ENCODE peak calls at places on chromosome 21, in four cellular contexts. One of them, this sample, is unnamed.

GRCh38 chr21:31957631-31958030 is 84.8 kb downstream of the HUNK start:
- DNase-seq in fibroblast of mammary gland: no peak
- DNase-seq in BE2C: no peak
- DNase-seq in heart left ventricle: no peak
- DNase-seq in this sample: no peak

GRCh38 chr21:43600642-43601397 is 58.5 kb downstream of the HSF2BP start:
- DNase-seq in heart left ventricle: no peak
- DNase-seq in fibroblast of mammary gland: peak
- DNase-seq in BE2C: peak
- DNase-seq in this sample: peak

GRCh38 chr21:33455858-33456446 is 23.8 kb downstream of the TMEM50B start:
- DNase-seq in heart left ventricle: no peak
- DNase-seq in BE2C: no peak
- DNase-seq in fibroblast of mammary gland: no peak
- DNase-seq in this sample: no peak

GRCh38 chr21:46054031-46054430 is 43.9 kb upstream of the COL6A2 start:
- DNase-seq in heart left ventricle: no peak
- DNase-seq in fibroblast of mammary gland: peak
- DNase-seq in BE2C: no peak
- DNase-seq in this sample: no peak

GRCh38 chr21:33434770-33435360 is 31.7 kb downstream of the IFNGR2 start:
- DNase-seq in fibroblast of mammary gland: peak
- DNase-seq in heart left ventricle: no peak
- DNase-seq in BE2C: no peak
- DNase-seq in this sample: peak

GRCh38 chr21:31943586-31943985 is 70.8 kb downstream of the HUNK start:
- DNase-seq in fibroblast of mammary gland: no peak
- DNase-seq in BE2C: no peak
- DNase-seq in heart left ventricle: no peak
- DNase-seq in this sample: no peak

GRCh38 chr21:14533555-14534400 is 12.3 kb downstream of the SAMSN1 start:
- DNase-seq in BE2C: no peak
- DNase-seq in heart left ventricle: no peak
- DNase-seq in fibroblast of mammary gland: peak
- DNase-seq in this sample: no peak

GRCh38 chr21:32916522-32917099 is 109.1 kb upstream of the OLIG2 start:
- DNase-seq in fibroblast of mammary gland: peak
- DNase-seq in BE2C: peak
- DNase-seq in heart left ventricle: no peak
- DNase-seq in this sample: no peak

GRCh38 chr21:31855180-31855579 is 17.6 kb upstream of the HUNK start:
- DNase-seq in BE2C: no peak
- DNase-seq in fibroblast of mammary gland: no peak
- DNase-seq in heart left ventricle: no peak
- DNase-seq in this sample: no peak

GRCh38 chr21:32137266-32137665 is 141.6 kb downstream of the MIS18A start:
- DNase-seq in fibroblast of mammary gland: no peak
- DNase-seq in BE2C: no peak
- DNase-seq in heart left ventricle: no peak
- DNase-seq in this sample: no peak

GRCh38 chr21:45848352-45848751 is 133.2 kb upstream of the COL6A1 start:
- DNase-seq in BE2C: no peak
- DNase-seq in fibroblast of mammary gland: no peak
- DNase-seq in heart left ventricle: no peak
- DNase-seq in this sample: no peak

DNA sequence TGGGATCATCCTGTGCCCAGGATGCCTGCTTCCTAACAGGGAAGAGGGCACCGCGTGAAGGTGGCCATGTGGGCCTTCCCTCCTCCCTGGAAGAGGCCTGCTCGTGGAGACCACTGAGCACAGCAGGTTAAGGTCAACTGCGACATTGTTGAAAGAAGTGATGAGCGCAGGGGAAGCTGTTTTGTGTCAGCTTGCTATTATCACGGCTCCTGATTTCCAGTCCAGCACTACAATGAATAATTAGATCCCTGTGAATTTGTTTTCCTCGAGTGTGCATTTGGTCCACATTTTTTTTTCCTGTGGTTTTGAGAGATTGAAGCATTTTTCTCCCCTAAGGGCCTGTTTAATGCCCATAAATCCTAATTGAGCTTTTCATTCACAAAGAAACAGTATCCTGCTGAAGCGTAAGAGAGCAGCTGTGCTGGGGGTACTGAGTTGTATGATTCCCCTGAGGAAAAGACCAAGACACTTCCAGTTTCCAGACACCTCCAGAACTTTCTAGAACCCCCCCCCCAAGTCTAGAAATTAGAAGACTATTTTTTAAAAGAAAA is 204.9 kb downstream of the KCNJ6 start:
- DNase-seq in fibroblast of mammary gland: no peak
- DNase-seq in BE2C: no peak
- DNase-seq in heart left ventricle: no peak
- DNase-seq in this sample: no peak
- TF ChIP-seq CTCF in fibroblast of mammary gland: no peak
- TF ChIP-seq CTCF in BE2C: no peak
- TF ChIP-seq CTCF in heart left ventricle: no peak
- TF ChIP-seq CTCF in this sample: no peak

DNA sequence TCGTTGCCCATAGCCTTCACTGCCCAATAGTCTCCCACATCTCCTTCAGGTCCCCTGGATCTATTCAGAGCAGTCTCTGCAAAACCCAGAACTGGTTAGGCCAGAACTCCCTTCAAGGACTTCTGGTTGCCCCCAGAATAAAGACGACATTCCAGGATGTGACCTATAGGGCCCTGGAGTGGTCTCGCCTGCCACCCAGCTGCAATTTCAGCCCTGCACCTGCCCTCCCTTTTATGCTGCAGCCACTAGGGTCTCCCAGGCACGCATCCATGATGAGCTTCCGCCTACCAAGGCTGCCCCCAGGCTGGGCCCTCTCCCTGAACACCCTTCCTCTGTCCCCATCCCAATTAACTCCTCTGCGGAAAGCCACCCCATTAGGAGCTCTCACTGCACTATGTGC is 7.2 kb upstream of the TSPEAR start:
- DNase-seq in heart left ventricle: no peak
- DNase-seq in BE2C: no peak
- DNase-seq in fibroblast of mammary gland: no peak
- DNase-seq in this sample: no peak
- TF ChIP-seq CTCF in heart left ventricle: no peak
- TF ChIP-seq CTCF in BE2C: no peak
- TF ChIP-seq CTCF in fibroblast of mammary gland: no peak
- TF ChIP-seq CTCF in this sample: no peak

GRCh38 chr21:35399002-35399401 is 349.9 kb upstream of the RUNX1 start:
- DNase-seq in fibroblast of mammary gland: no peak
- DNase-seq in heart left ventricle: no peak
- DNase-seq in BE2C: no peak
- DNase-seq in this sample: peak

GRCh38 chr21:35401476-35401875 is 352.4 kb upstream of the RUNX1 start:
- DNase-seq in BE2C: no peak
- DNase-seq in fibroblast of mammary gland: no peak
- DNase-seq in heart left ventricle: no peak
- DNase-seq in this sample: no peak

GRCh38 chr21:35398366-35398982 is 349.4 kb upstream of the RUNX1 start:
- DNase-seq in BE2C: no peak
- DNase-seq in fibroblast of mammary gland: no peak
- DNase-seq in heart left ventricle: no peak
- DNase-seq in this sample: no peak

GRCh38 chr21:35399706-35400105 is 350.6 kb upstream of the RUNX1 start:
- DNase-seq in fibroblast of mammary gland: no peak
- DNase-seq in heart left ventricle: no peak
- DNase-seq in BE2C: no peak
- DNase-seq in this sample: no peak

DNA sequence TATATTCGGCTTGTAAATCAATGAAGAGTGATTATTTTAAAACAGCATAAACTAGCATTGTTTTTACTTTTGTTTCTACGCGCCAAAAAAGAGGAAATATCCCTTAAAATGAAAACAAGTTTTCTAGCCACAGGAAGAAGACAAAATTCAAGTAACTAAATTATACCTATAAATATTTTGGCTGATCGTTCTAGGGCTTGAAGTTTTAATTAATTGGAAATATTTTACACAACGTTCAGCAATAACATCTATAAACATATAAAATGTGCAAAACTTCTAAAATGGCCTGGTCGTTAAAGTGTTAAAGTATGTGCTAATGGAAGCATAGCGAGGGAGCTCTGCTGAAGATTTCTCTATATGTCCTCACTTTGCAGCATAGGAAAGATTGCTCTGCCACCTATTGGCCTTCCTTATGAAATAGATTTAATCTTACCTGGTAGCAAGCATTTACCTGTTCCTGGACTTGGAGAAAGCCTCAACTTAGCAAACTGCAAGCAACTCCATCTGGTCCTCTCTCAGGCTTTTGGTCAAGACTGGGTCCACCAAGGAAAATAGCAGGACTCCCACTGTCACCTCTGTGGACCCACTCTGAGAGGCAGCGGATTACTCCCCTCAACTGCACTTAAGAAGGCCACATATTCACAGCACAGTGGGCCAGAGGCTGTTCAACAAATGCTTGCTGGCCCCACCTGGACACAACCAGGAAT is 351.3 kb upstream of the RUNX1 start:
- DNase-seq in BE2C: no peak
- DNase-seq in heart left ventricle: peak
- DNase-seq in fibroblast of mammary gland: peak
- DNase-seq in this sample: peak
- TF ChIP-seq CTCF in BE2C: no peak
- TF ChIP-seq CTCF in heart left ventricle: peak
- TF ChIP-seq CTCF in fibroblast of mammary gland: peak
- TF ChIP-seq CTCF in this sample: peak

GRCh38 chr21:37496972-37497371 is 130.4 kb downstream of the DYRK1A start:
- DNase-seq in BE2C: no peak
- DNase-seq in fibroblast of mammary gland: peak
- DNase-seq in heart left ventricle: no peak
- DNase-seq in this sample: no peak
- TF ChIP-seq CTCF in BE2C: peak
- TF ChIP-seq CTCF in fibroblast of mammary gland: peak
- TF ChIP-seq CTCF in heart left ventricle: peak
- TF ChIP-seq CTCF in this sample: peak

DNA sequence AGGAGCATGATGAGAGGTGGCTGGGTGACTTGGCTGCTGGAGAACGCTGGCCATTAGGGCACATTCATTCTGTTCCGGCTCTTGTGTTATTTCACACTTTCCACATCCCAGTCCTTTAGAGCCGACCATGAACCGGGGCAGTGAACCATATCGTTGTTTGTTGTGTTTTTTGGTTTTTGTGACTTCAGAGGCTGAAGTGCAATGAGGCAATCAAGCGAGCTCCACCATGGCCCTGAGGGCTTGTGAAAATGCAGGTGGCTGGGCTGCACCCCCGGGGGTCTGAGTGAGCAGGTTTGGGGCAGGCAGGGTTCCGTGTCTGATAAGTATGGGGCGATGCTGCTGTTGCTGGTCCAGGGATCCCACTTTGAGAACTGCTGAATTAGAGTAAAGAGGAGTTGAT is 23.7 kb downstream of the ABCG1 start:
- DNase-seq in fibroblast of mammary gland: no peak
- DNase-seq in heart left ventricle: no peak
- DNase-seq in BE2C: no peak
- DNase-seq in this sample: no peak
- TF ChIP-seq CTCF in fibroblast of mammary gland: no peak
- TF ChIP-seq CTCF in heart left ventricle: no peak
- TF ChIP-seq CTCF in BE2C: no peak
- TF ChIP-seq CTCF in this sample: no peak

GRCh38 chr21:26845066-26845749 is at the start of gene ADAMTS1:
- DNase-seq in BE2C: peak
- DNase-seq in heart left ventricle: peak
- DNase-seq in fibroblast of mammary gland: peak
- DNase-seq in this sample: peak
- TF ChIP-seq CTCF in BE2C: peak
- TF ChIP-seq CTCF in heart left ventricle: peak
- TF ChIP-seq CTCF in fibroblast of mammary gland: no peak
- TF ChIP-seq CTCF in this sample: peak

GRCh38 chr21:39467746-39468145 is 16.0 kb downstream of the SH3BGR start:
- DNase-seq in BE2C: no peak
- DNase-seq in fibroblast of mammary gland: no peak
- DNase-seq in heart left ventricle: no peak
- DNase-seq in this sample: no peak
- TF ChIP-seq CTCF in BE2C: no peak
- TF ChIP-seq CTCF in fibroblast of mammary gland: no peak
- TF ChIP-seq CTCF in heart left ventricle: no peak
- TF ChIP-seq CTCF in this sample: no peak

GRCh38 chr21:36964832-36965719 is 1.4 kb downstream of the HLCS start:
- DNase-seq in fibroblast of mammary gland: no peak
- DNase-seq in heart left ventricle: no peak
- DNase-seq in BE2C: no peak
- DNase-seq in this sample: no peak

GRCh38 chr21:36964398-36964797 is 2.1 kb downstream of the HLCS start:
- DNase-seq in BE2C: no peak
- DNase-seq in heart left ventricle: no peak
- DNase-seq in fibroblast of mammary gland: no peak
- DNase-seq in this sample: no peak

GRCh38 chr21:36965720-36966065 is 776 bp downstream of the HLCS start:
- DNase-seq in fibroblast of mammary gland: no peak
- DNase-seq in heart left ventricle: no peak
- DNase-seq in BE2C: no peak
- DNase-seq in this sample: no peak

GRCh38 chr21:36966846-36967657 is 583 bp upstream of the HLCS start:
- DNase-seq in heart left ventricle: no peak
- DNase-seq in BE2C: no peak
- DNase-seq in fibroblast of mammary gland: peak
- DNase-seq in this sample: peak

DNA sequence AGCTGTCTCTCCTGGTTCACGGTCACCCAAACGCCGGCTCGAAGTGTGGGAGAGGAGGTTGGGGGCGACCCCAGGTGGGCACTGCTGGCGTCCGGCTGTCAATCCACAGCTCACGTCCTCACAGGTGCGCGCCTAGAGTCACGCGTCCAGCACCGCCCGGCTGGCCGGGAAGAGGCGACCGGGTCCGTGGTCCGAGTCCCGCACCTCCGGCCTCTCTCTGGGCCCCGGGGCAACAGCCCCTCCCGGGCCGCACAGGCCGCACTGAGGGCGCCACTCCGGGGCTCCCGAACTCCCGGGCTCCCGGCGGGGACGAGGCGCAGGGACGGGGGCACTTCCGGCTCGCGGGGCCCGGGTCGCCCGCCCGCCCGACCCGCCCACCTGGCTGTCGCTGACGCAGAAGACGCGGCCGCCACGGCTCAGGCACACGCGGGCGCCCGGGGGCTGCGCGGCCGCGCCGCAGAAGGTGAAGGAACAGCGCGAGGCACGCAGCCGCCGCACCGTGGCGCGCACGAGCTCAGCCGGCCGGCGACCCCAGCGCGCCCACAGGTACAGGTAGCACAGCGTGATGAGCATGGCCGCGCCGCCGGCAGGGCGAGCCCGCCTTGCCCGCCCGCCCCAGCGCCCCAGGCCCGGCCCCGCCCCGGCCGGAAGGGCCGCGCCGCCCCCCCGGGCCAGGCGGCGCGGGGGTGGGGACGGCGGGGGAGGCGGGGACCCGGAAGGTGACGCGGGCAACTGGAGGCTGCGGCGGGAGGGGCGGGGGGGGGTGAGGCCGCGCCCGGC is at the start of gene HLCS:
- DNase-seq in heart left ventricle: peak
- DNase-seq in BE2C: peak
- DNase-seq in fibroblast of mammary gland: peak
- DNase-seq in this sample: peak
- TF ChIP-seq CTCF in heart left ventricle: no peak
- TF ChIP-seq CTCF in BE2C: no peak
- TF ChIP-seq CTCF in fibroblast of mammary gland: no peak
- TF ChIP-seq CTCF in this sample: no peak

This sample was measured in foreskin fibroblast.